ENCODE peak calls at places on chromosomes 11 and 22, in ten cellular contexts. D, U, X, Q, V, H, E, Z, Y and M are unnamed samples.
A peak's percentile ranks its signal among the peaks of the same experiment; 100 is the strongest.

GRCh38 chr11:76419896-76420295 is 24.9 kb upstream of the EMSY start:
- DNase-seq in Z (no peak), Q (no peak), Y (no peak), V (no peak), H (no peak), U (peak; percentile 16), E (no peak), X (peak; percentile 37), D (peak; percentile 30), M (no peak)

GRCh38 chr11:118625976-118626375 is 18.6 kb downstream of the PHLDB1 start:
- DNase-seq in X (no peak), Y (no peak), U (no peak), H (no peak), Z (no peak), D (no peak), V (peak; percentile 7), E (no peak), Q (no peak), M (no peak)

GRCh38 chr11:13229136-13229535 is 48.5 kb upstream of the BMAL1 start:
- DNase-seq in Y (no peak), U (no peak), V (no peak), Q (no peak), E (no peak), X (no peak), H (no peak), Z (no peak), D (no peak), M (no peak)

GRCh38 chr11:100515087-100515486 is 172.0 kb upstream of the ARHGAP42 start:
- DNase-seq in E (no peak), D (peak; percentile 25), X (no peak), H (no peak), V (no peak), U (peak; percentile 48), Q (peak; percentile 42), Z (peak; percentile 25), Y (no peak), M (no peak)

GRCh38 chr11:100719809-100720221 is 32.7 kb downstream of the ARHGAP42 start:
- DNase-seq in X (no peak), H (peak; percentile 63), Z (peak; percentile 92), Y (peak; percentile 61), E (no peak), U (peak; percentile 66), Q (peak; percentile 79), D (peak; percentile 72), V (no peak), M (no peak)

GRCh38 chr22:30005213-30005857 is 74.9 kb upstream of the HORMAD2 start:
- DNase-seq in X (peak; percentile 72), E (peak; percentile 83), Q (peak; percentile 68), U (peak; percentile 66), Y (peak; percentile 92), V (peak; percentile 62), Z (peak; percentile 80), D (peak; percentile 53), H (peak; percentile 39), M (peak; percentile 59)

GRCh38 chr22:38075961-38076360 is 8.0 kb downstream of the SLC16A8 start:
- DNase-seq in V (no peak), X (no peak), E (no peak), U (no peak), Y (no peak), Z (no peak), D (no peak), Q (no peak), H (no peak), M (no peak)

GRCh38 chr11:72221386-72221785 is 3.2 kb upstream of the INPPL1 start:
- DNase-seq in X (no peak), E (peak; percentile 28), Q (no peak), V (no peak), U (no peak), H (no peak), Y (no peak), Z (no peak), D (no peak), M (no peak)

GRCh38 chr22:30457964-30458363 is 13.9 kb downstream of the SEC14L3 start:
- DNase-seq in E (no peak), H (no peak), X (no peak), D (no peak), Y (no peak), V (no peak), Q (peak; percentile 38), U (peak; percentile 13), Z (no peak), M (no peak)

GRCh38 chr11:126526471-126526870 is 171.0 kb downstream of the ST3GAL4 start:
- DNase-seq in D (no peak), U (no peak), Y (no peak), Z (no peak), Q (no peak), V (no peak), X (no peak), E (no peak), H (no peak), M (no peak)

GRCh38 chr11:73876424-73877300 is at the start of the genes COA4 and PAAF1:
- DNase-seq in Z (peak; percentile 96), Q (peak; percentile 95), V (peak; percentile 94), H (peak; percentile 96), X (peak; percentile 96), E (peak; percentile 92), U (peak; percentile 97), D (peak; percentile 98), Y (peak; percentile 92), M (peak; percentile 86)

GRCh38 chr22:35552186-35552842 is 11.7 kb downstream of the RASD2 start:
- DNase-seq in D (peak; percentile 30), Y (no peak), Z (no peak), E (no peak), U (no peak), V (no peak), X (no peak), Q (no peak), H (peak; percentile 42), M (peak; percentile 48)

GRCh38 chr11:75768909-75769771 is 562 bp downstream of the DGAT2 start:
- DNase-seq in E (no peak), H (no peak), V (no peak), Q (no peak), Y (no peak), D (no peak), U (peak; percentile 36), Z (no peak), X (no peak), M (no peak)

GRCh38 chr11:69748637-69749036 is 26.5 kb downstream of the FGF4 start:
- DNase-seq in Y (no peak), Z (no peak), D (no peak), U (no peak), X (no peak), H (no peak), E (no peak), V (no peak), Q (no peak), M (no peak)

GRCh38 chr11:81687057-81687456 is 1046.6 kb downstream of the FAM181B start:
- DNase-seq in D (peak; percentile 0), Q (no peak), V (no peak), H (no peak), Y (no peak), E (no peak), U (no peak), X (no peak), Z (no peak), M (no peak)

GRCh38 chr11:5933116-5933515 is 8.9 kb upstream of the OR56A3 start:
- DNase-seq in Y (no peak), Q (no peak), V (no peak), D (no peak), H (no peak), Z (no peak), U (no peak), X (no peak), E (no peak), M (no peak)

GRCh38 chr11:109423114-109423859 is 1.3 kb downstream of the C11orf87 start:
- DNase-seq in H (no peak), Z (peak; percentile 15), V (no peak), U (no peak), E (peak; percentile 42), X (peak; percentile 31), Y (no peak), D (no peak), Q (no peak), M (no peak)

DNA sequence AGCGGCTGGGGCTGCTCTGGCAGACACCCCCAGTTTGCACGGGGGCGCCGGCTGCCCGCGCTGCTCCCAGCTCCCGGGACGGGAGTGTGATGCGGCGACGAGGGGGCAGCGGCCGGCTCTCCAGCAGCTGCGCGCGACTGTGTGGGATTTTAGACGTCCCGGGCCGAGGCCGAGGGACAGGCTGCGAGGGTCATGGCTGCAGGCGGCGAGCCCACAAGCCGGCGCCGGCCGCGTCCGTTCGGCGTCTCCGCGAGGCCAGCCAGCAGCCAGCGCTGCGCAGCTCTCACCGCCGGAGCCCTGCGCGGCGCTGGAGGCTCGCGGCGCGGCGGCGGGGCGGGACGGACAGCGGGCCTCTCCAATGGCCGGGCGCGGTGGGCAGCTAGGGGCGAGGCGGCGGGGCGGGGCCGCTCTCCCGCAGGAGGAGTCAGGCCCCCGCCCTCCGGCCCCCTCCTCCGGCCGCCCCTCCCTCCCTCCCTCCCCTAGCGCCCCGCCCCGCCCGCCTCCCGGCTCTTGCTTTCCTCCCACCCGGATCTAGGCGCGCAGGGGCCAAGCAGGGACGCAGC is at the start of gene FZD4:
- DNase-seq in Q (peak; percentile 78), Y (peak; percentile 74), H (peak; percentile 48), V (peak; percentile 93), Z (peak; percentile 90), X (peak; percentile 90), E (peak; percentile 94), D (peak; percentile 88), U (peak; percentile 90), M (peak; percentile 42)
- TF ChIP-seq CTCF in Q (peak; percentile 27), Y (peak; percentile 59), H (no peak), V (peak; percentile 29), Z (no peak), X (no peak), E (no peak), D (no peak), U (no peak), M (no peak)

GRCh38 chr11:96524475-96524874 is 134.7 kb downstream of the JRKL start:
- DNase-seq in Q (peak; percentile 0), D (no peak), E (no peak), Y (no peak), U (no peak), V (no peak), X (no peak), H (no peak), Z (peak; percentile 10), M (no peak)
- TF ChIP-seq CTCF in Q (no peak), D (no peak), E (no peak), Y (no peak), U (no peak), V (peak; percentile 7), X (no peak), H (no peak), Z (peak; percentile 21), M (no peak)

DNA sequence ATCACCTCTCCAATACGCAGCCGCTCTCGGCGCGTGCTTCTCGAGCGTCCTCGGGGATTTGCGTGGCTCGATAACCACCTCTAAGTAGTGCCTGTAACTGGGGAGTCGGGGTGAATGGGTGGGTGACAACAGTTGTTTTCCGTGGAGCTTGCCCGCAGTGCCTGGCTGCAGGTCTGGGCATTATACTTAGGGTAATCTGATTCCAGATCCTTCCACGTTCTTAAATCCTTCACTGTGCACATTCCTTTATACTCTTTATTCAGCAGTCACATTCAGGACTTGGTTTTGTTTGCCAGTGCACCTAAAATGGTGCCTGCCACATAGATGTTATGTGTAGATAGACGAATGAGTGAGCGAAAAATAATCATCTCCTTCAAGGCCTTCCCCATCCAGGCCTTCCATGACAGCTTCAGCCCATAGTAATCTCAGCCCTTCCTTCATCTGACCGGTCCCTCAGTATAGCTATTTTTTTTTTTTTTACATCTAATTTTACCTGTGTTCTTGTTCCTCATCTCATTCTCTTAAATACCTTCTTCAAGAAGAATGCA is 602 bp downstream of the NAT10 start:
- DNase-seq in Y (no peak), X (no peak), H (no peak), D (no peak), Z (peak; percentile 23), U (peak; percentile 16), Q (peak; percentile 18), E (no peak), V (no peak), M (no peak)
- TF ChIP-seq CTCF in Y (no peak), X (no peak), H (no peak), D (no peak), Z (no peak), U (no peak), Q (no peak), E (no peak), V (no peak), M (no peak)

GRCh38 chr11:64268687-64269379 is 15.6 kb downstream of the BAD start:
- DNase-seq in H (no peak), V (peak; percentile 84), U (peak; percentile 40), Y (peak; percentile 36), Q (peak; percentile 48), Z (peak; percentile 83), X (peak; percentile 62), D (peak; percentile 76), E (no peak), M (no peak)
- TF ChIP-seq CTCF in H (no peak), V (no peak), U (no peak), Y (no peak), Q (no peak), Z (no peak), X (no peak), D (no peak), E (no peak), M (no peak)